ENCODE peak calls at places on chromosomes 3 and 15, in four cellular contexts. G, B, Y and N are unnamed samples.

GRCh38 chr3:29012011-29012410 is 268.9 kb upstream of the RBMS3 start:
- DNase-seq in G (no peak), B (no peak), Y (no peak), N (no peak)

GRCh38 chr3:157172746-157173145 is 12.8 kb upstream of the CCNL1 start:
- DNase-seq in G (no peak), B (no peak), Y (no peak), N (no peak)

GRCh38 chr3:157117875-157118654 is 41.9 kb downstream of the CCNL1 start:
- DNase-seq in G (no peak), B (no peak), Y (no peak), N (no peak)

GRCh38 chr15:42919794-42920280 is 741 bp downstream of the TTBK2 start:
- DNase-seq in G (peak), B (peak), Y (peak), N (peak)

GRCh38 chr15:62163847-62164499 is 1.1 kb downstream of the C2CD4B start:
- DNase-seq in G (peak), B (peak), Y (no peak), N (no peak)

GRCh38 chr3:161413127-161413854 is 42.0 kb upstream of the SPTSSB start:
- DNase-seq in G (peak), B (no peak), Y (peak), N (no peak)

GRCh38 chr3:172270767-172271166 is 177.5 kb downstream of the GHSR start:
- DNase-seq in G (no peak), B (no peak), Y (no peak), N (no peak)

GRCh38 chr3:134308350-134308891 is 57.8 kb upstream of the RYK start:
- DNase-seq in G (peak), B (peak), Y (peak), N (peak)

GRCh38 chr3:159824341-159824740 is 164.3 kb upstream of the IL12A start:
- DNase-seq in G (peak), B (no peak), Y (peak), N (no peak)

GRCh38 chr3:13141991-13142412 is 68.8 kb upstream of the IQSEC1 start:
- DNase-seq in G (peak), B (peak), Y (peak), N (peak)

GRCh38 chr3:299590-300301 is 103.2 kb downstream of the CHL1 start:
- DNase-seq in G (no peak), B (no peak), Y (no peak), N (no peak)

GRCh38 chr3:16606398-16606797 is 1.2 kb upstream of the DAZL start:
- DNase-seq in G (no peak), B (peak), Y (peak), N (no peak)

GRCh38 chr3:10816863-10817253 is 830 bp downstream of the SLC6A11 start:
- DNase-seq in G (no peak), B (no peak), Y (no peak), N (no peak)

GRCh38 chr3:193132923-193133463 is 108.0 kb upstream of the PLAAT1 start:
- DNase-seq in G (no peak), B (no peak), Y (peak), N (no peak)

GRCh38 chr3:150059241-150059640 is 88.5 kb upstream of the PFN2 start:
- DNase-seq in G (no peak), B (no peak), Y (peak), N (no peak)

GRCh38 chr3:9061634-9062033 is 98.4 kb upstream of the RAD18 start:
- DNase-seq in G (no peak), B (no peak), Y (no peak), N (no peak)

GRCh38 chr15:55819397-55820034 is 76.6 kb upstream of the PRTG start:
- DNase-seq in G (no peak), B (no peak), Y (no peak), N (no peak)

GRCh38 chr3:100420885-100421284 is 19.5 kb downstream of the LNP1 start:
- DNase-seq in G (peak), B (no peak), Y (no peak), N (no peak)

GRCh38 chr15:45131510-45131909 is 1.7 kb downstream of the DUOX1 start:
- DNase-seq in G (no peak), B (no peak), Y (no peak), N (no peak)

GRCh38 chr15:45128971-45129639 is 574 bp downstream of the DUOXA1 start:
- DNase-seq in G (no peak), B (peak), Y (no peak), N (no peak)

GRCh38 chr15:45130291-45131000 is 652 bp downstream of the DUOX1 start:
- DNase-seq in G (no peak), B (peak), Y (no peak), N (no peak)

GRCh38 chr15:45126535-45127158 is 3.0 kb downstream of the DUOXA1 start:
- DNase-seq in G (peak), B (no peak), Y (no peak), N (peak)

DNA sequence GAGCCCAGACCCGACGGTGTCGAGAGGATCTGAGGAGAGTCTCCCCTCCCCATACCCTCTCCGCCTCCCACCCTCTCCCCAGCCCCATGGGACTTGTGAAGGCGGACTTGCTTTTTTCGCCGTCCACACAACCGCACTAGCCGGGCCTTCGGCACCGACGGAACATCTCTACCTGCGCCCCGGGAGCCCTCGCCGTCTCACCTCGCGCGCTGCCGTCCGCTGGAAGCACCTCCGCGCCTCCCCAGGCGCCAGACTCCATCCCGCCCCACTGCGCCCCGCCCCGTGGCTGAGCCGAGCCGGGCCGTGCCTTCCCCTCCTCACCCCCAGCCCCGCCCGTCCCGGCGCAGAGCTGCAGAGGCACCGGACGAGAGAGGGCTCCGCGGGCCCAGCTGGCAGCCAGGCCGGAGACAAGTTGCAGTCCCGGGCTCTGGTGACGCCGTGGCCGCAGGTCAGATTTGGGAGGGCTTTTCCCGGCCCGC is at the start of the genes DUOX1 and DUOXA1:
- DNase-seq in G (no peak), B (peak), Y (no peak), N (no peak)
- H3K4me3 ChIP-seq in G (no peak), B (peak), Y (no peak), N (no peak)

GRCh38 chr3:47578119-47578630 is 490 bp downstream of the CSPG5 start:
- DNase-seq in G (peak), B (peak), Y (no peak), N (no peak)

GRCh38 chr3:47581422-47581821 is 2.8 kb upstream of the CSPG5 start:
- DNase-seq in G (no peak), B (no peak), Y (no peak), N (no peak)

GRCh38 chr3:47578691-47579632 is at the start of gene CSPG5:
- DNase-seq in G (no peak), B (peak), Y (no peak), N (no peak)

GRCh38 chr3:47579875-47580274 is 1.2 kb upstream of the CSPG5 start:
- DNase-seq in G (no peak), B (no peak), Y (no peak), N (no peak)

GRCh38 chr3:47577583-47578118 is 1.0 kb downstream of the CSPG5 start:
- DNase-seq in G (no peak), B (peak), Y (no peak), N (no peak)
- H3K4me3 ChIP-seq in G (peak), B (peak), Y (peak), N (no peak)

GRCh38 chr3:184381261-184382224 is 1.7 kb downstream of the CHRD start:
- DNase-seq in G (no peak), B (peak), Y (no peak), N (no peak)
- H3K4me3 ChIP-seq in G (no peak), B (peak), Y (no peak), N (no peak)

GRCh38 chr15:57375827-57376694 is at the start of gene CGNL1:
- DNase-seq in G (no peak), B (peak), Y (no peak), N (no peak)
- H3K4me3 ChIP-seq in G (peak), B (peak), Y (peak), N (no peak)

DNA sequence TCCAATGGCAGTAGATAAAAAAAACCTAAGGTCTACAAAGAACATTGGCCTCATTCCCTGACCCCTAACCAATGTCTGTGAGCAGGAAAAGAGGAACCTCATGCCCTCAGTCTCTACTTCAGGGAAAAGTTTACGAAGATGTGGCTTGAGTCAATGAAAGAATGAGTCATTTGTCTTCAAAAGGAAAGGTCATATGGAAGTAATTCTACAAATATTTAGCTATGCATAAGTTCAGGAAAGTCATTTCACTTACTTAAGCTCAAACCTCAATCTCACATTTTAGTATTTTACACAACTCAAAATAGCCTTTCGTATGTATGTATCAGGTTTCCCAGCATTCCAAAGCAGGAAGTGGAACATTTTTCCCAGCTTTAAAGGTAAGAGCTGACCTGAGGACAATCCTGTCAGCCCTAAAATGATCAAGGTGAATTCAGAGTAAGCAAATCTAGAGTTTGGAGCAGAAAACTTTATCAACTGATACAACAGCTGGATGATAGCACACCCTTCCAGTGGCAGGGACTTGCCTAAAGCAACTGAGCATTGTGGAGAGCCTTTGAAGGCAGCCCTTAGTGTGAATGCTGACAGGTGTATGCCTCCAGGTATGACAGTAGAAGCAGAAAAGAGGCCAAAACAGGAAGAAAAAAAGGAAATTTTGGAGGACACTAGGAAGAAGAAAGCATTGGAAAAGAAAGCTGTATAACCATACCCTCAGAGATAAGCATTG is 53.9 kb upstream of the ACKR4 start:
- DNase-seq in G (peak), B (no peak), Y (peak), N (no peak)
- H3K4me3 ChIP-seq in G (no peak), B (no peak), Y (peak), N (no peak)

GRCh38 chr15:74200871-74201419 is 1.6 kb downstream of the STRA6 start:
- DNase-seq in G (peak), B (peak), Y (peak), N (no peak)
- H3K4me3 ChIP-seq in G (no peak), B (no peak), Y (peak), N (no peak)

GRCh38 chr3:6739288-6739687 is 121.6 kb upstream of the GRM7 start:
- DNase-seq in G (no peak), B (peak), Y (no peak), N (no peak)
- H3K4me3 ChIP-seq in G (no peak), B (no peak), Y (no peak), N (no peak)

DNA sequence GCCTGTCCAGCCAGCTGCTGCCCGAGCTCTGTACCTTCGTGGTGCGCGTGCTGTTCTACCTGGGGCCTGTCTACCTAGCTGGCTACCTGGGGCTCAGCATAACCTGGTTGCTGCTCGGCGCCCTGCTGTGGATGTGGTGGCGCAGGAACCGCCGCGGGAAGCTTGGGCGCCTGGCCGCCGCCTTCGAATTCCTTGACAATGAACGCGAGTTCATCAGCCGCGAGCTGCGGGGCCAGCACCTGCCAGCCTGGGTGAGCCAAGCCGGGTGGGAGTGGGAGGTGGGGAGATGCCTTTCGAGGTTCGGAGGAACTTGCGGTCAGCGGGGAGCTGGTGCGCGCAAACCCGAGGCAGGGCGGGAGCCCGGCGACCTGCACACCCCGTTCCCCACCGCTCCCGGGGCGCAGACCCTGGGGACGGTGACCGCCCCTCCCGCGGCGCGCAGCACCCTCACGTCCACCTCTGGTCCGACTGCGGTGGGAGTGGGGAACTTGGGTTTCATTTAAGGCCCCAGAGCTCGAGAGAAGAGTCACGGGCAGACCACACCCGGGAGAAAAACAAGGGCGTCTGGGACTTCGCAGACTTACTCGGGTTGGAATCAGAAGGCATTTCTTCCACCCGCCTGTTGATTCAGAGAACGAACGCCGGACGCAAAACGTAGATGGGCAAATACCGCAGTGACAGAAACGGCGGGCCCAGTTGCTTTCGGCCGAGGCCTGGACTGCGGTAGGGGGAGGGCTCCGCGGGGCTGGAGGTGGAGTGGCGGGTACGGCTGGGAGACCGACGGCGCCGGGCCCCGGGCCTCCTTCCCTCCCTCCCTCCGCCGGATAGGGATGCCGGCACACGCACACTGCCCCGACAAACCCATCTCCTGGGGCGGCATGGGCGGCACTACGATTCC is 708 bp downstream of the ESYT3 start:
- DNase-seq in G (no peak), B (peak), Y (no peak), N (no peak)
- H3K4me3 ChIP-seq in G (peak), B (peak), Y (peak), N (no peak)

GRCh38 chr15:98671060-98672008 is 23.0 kb downstream of the IGF1R start:
- DNase-seq in G (peak), B (peak), Y (peak), N (peak)
- H3K4me3 ChIP-seq in G (no peak), B (no peak), Y (peak), N (no peak)